ENCODE peak calls at places on chromosomes 6 and 20, in eight cellular contexts. One of them, this sample, is unnamed.

GRCh38 chr6:163828038-163828790 is 413.7 kb downstream of the QKI start:
- DNase-seq in osteoblast: no peak
- DNase-seq in HFF-Myc: no peak
- DNase-seq in mesothelial cell of epicardium: no peak
- DNase-seq in IMR-90: peak; percentile 35
- DNase-seq in RWPE1: no peak
- DNase-seq in psoas muscle: peak; percentile 61
- DNase-seq in ovary: no peak
- DNase-seq in this sample: no peak

GRCh38 chr6:139452176-139452876 is 77.9 kb upstream of the CITED2 start:
- DNase-seq in RWPE1: peak; percentile 62
- DNase-seq in IMR-90: peak; percentile 50
- DNase-seq in psoas muscle: no peak
- DNase-seq in mesothelial cell of epicardium: no peak
- DNase-seq in osteoblast: peak; percentile 32
- DNase-seq in HFF-Myc: no peak
- DNase-seq in ovary: no peak
- DNase-seq in this sample: no peak

GRCh38 chr20:15842872-15843271 is 730.4 kb downstream of the KIF16B start:
- DNase-seq in osteoblast: no peak
- DNase-seq in psoas muscle: no peak
- DNase-seq in RWPE1: no peak
- DNase-seq in ovary: no peak
- DNase-seq in IMR-90: no peak
- DNase-seq in HFF-Myc: no peak
- DNase-seq in mesothelial cell of epicardium: no peak
- DNase-seq in this sample: no peak

GRCh38 chr6:11437824-11438459 is 99.6 kb upstream of the TMEM170B start:
- DNase-seq in mesothelial cell of epicardium: no peak
- DNase-seq in psoas muscle: no peak
- DNase-seq in IMR-90: no peak
- DNase-seq in ovary: no peak
- DNase-seq in osteoblast: no peak
- DNase-seq in HFF-Myc: peak; percentile 76
- DNase-seq in RWPE1: no peak
- DNase-seq in this sample: no peak

GRCh38 chr6:11202513-11203305 is 29.8 kb downstream of the NEDD9 start:
- DNase-seq in mesothelial cell of epicardium: no peak
- DNase-seq in IMR-90: peak; percentile 41
- DNase-seq in ovary: no peak
- DNase-seq in HFF-Myc: no peak
- DNase-seq in osteoblast: no peak
- DNase-seq in psoas muscle: no peak
- DNase-seq in RWPE1: no peak
- DNase-seq in this sample: no peak

GRCh38 chr6:170096803-170097504 is 193.9 kb downstream of the DLL1 start:
- DNase-seq in psoas muscle: no peak
- DNase-seq in RWPE1: no peak
- DNase-seq in osteoblast: peak; percentile 81
- DNase-seq in ovary: peak; percentile 2
- DNase-seq in IMR-90: no peak
- DNase-seq in HFF-Myc: no peak
- DNase-seq in mesothelial cell of epicardium: peak; percentile 29
- DNase-seq in this sample: no peak

GRCh38 chr6:129184808-129185366 is 301.9 kb downstream of the LAMA2 start:
- DNase-seq in IMR-90: peak; percentile 50
- DNase-seq in osteoblast: no peak
- DNase-seq in psoas muscle: no peak
- DNase-seq in HFF-Myc: no peak
- DNase-seq in RWPE1: no peak
- DNase-seq in ovary: no peak
- DNase-seq in mesothelial cell of epicardium: no peak
- DNase-seq in this sample: no peak

GRCh38 chr6:19538086-19538485 is 299.1 kb upstream of the ID4 start:
- DNase-seq in HFF-Myc: no peak
- DNase-seq in osteoblast: no peak
- DNase-seq in mesothelial cell of epicardium: no peak
- DNase-seq in psoas muscle: no peak
- DNase-seq in ovary: no peak
- DNase-seq in RWPE1: peak; percentile 92
- DNase-seq in IMR-90: no peak
- DNase-seq in this sample: no peak

GRCh38 chr20:48236485-48237055 is 451.3 kb upstream of the SULF2 start:
- DNase-seq in IMR-90: no peak
- DNase-seq in mesothelial cell of epicardium: no peak
- DNase-seq in psoas muscle: no peak
- DNase-seq in osteoblast: peak; percentile 42
- DNase-seq in ovary: no peak
- DNase-seq in RWPE1: no peak
- DNase-seq in HFF-Myc: no peak
- DNase-seq in this sample: no peak

GRCh38 chr20:50520222-50520877 is 10.2 kb downstream of the PTPN1 start:
- DNase-seq in osteoblast: no peak
- DNase-seq in ovary: no peak
- DNase-seq in psoas muscle: no peak
- DNase-seq in IMR-90: no peak
- DNase-seq in HFF-Myc: no peak
- DNase-seq in RWPE1: no peak
- DNase-seq in mesothelial cell of epicardium: no peak
- DNase-seq in this sample: no peak

GRCh38 chr6:87904041-87904440 is 143.6 kb upstream of the SPACA1 start:
- DNase-seq in IMR-90: no peak
- DNase-seq in psoas muscle: no peak
- DNase-seq in ovary: no peak
- DNase-seq in HFF-Myc: no peak
- DNase-seq in osteoblast: no peak
- DNase-seq in mesothelial cell of epicardium: no peak
- DNase-seq in RWPE1: no peak
- DNase-seq in this sample: no peak

GRCh38 chr6:78580923-78581322 is 286.4 kb upstream of the IRAK1BP1 start:
- DNase-seq in ovary: no peak
- DNase-seq in HFF-Myc: no peak
- DNase-seq in RWPE1: no peak
- DNase-seq in osteoblast: no peak
- DNase-seq in psoas muscle: no peak
- DNase-seq in IMR-90: no peak
- DNase-seq in mesothelial cell of epicardium: no peak
- DNase-seq in this sample: no peak

GRCh38 chr20:1800777-1801176 is 94.4 kb upstream of the SIRPA start:
- DNase-seq in ovary: no peak
- DNase-seq in IMR-90: peak; percentile 56
- DNase-seq in mesothelial cell of epicardium: no peak
- DNase-seq in osteoblast: no peak
- DNase-seq in psoas muscle: no peak
- DNase-seq in RWPE1: no peak
- DNase-seq in HFF-Myc: no peak
- DNase-seq in this sample: no peak
- TF ChIP-seq CTCF in ovary: no peak
- TF ChIP-seq CTCF in IMR-90: peak; percentile 62
- TF ChIP-seq CTCF in mesothelial cell of epicardium: no peak
- TF ChIP-seq CTCF in osteoblast: peak; percentile 56
- TF ChIP-seq CTCF in psoas muscle: peak; percentile 4
- TF ChIP-seq CTCF in RWPE1: peak; percentile 39
- TF ChIP-seq CTCF in HFF-Myc: peak; percentile 29
- TF ChIP-seq CTCF in this sample: peak; percentile 37

DNA sequence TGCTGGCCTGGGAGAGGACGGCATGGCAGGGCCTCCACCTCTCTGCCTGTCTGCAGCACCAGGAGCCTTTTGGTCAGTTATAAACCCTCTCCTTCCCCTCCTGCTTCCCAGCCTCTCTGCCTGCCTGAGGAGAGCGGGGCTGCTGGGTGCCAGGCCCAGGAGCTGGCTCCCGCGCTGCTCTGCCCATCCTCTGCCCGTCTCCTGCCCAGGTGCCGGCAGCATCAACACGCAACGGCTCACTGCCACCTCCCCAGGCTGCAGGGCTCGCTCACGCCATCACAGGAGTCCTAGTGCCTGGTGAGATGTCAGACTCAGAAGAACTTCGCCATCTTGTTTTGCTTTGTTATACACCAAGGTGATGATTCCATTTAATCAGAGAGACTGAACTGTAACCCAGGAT is 170.8 kb downstream of the FOXC1 start:
- DNase-seq in IMR-90: no peak
- DNase-seq in HFF-Myc: no peak
- DNase-seq in psoas muscle: no peak
- DNase-seq in osteoblast: no peak
- DNase-seq in mesothelial cell of epicardium: no peak
- DNase-seq in ovary: no peak
- DNase-seq in RWPE1: no peak
- DNase-seq in this sample: no peak
- TF ChIP-seq CTCF in IMR-90: no peak
- TF ChIP-seq CTCF in HFF-Myc: no peak
- TF ChIP-seq CTCF in psoas muscle: no peak
- TF ChIP-seq CTCF in osteoblast: no peak
- TF ChIP-seq CTCF in mesothelial cell of epicardium: no peak
- TF ChIP-seq CTCF in ovary: no peak
- TF ChIP-seq CTCF in RWPE1: no peak
- TF ChIP-seq CTCF in this sample: no peak

DNA sequence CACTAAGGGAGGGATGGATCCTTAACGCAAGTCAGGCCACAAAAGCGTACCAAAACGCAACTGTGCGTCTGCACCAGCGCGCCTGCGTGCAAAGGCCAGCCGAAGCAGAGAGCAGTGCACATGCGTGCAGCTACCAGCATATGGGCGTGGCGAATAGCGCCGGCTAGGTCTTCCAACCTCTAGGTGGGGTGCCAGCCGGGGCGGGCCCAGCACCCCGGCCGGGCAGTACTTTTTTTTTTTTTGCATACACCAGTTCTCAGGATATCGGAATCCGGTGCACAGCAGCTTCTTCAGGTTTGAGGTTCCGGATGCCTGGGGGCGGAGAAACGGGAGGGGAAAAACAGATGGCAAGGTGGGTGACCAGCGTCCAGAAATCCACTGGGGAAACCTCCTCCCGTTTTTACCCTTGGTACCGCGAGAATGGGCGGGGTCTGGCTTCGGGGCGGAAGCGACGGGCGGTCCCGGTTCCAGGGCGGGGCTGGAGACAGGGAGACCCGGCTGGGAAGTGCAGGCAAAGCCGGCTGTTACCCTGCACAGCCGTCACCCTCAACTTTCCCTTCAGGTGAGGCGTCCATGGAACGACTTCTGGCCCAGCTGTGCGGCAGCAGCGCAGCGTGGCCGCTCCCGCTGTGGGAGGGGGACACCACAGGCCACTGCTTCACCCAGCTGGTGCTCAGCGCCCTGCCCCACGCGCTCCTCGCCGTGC is at the start of gene ABCC10:
- DNase-seq in psoas muscle: peak; percentile 95
- DNase-seq in ovary: peak; percentile 92
- DNase-seq in osteoblast: peak; percentile 99
- DNase-seq in mesothelial cell of epicardium: peak; percentile 94
- DNase-seq in HFF-Myc: peak; percentile 93
- DNase-seq in RWPE1: peak; percentile 97
- DNase-seq in IMR-90: peak; percentile 95
- DNase-seq in this sample: peak; percentile 97
- TF ChIP-seq CTCF in psoas muscle: peak; percentile 52
- TF ChIP-seq CTCF in ovary: peak; percentile 43
- TF ChIP-seq CTCF in osteoblast: peak; percentile 18
- TF ChIP-seq CTCF in mesothelial cell of epicardium: no peak
- TF ChIP-seq CTCF in HFF-Myc: peak; percentile 39
- TF ChIP-seq CTCF in RWPE1: no peak
- TF ChIP-seq CTCF in IMR-90: peak; percentile 36
- TF ChIP-seq CTCF in this sample: peak; percentile 27

DNA sequence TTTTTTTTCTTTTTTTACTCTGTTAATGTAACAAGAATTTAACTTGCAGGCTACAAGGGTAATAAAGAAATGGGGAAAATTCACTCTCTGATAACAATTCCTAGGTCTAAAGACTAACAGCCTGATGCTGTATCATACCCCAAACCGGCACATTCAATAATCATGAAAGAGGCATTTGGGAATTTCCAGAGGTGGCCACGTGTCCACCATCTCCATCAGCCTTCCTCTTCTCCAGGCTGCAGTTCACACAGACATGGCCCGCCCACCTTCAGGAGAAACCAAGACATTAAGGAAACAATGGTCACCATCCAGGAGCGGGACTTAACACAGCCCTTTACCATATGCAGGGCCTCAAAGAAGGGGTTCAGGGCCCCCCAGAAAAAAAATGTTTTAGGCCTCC is 44.8 kb downstream of the PDE10A start:
- DNase-seq in osteoblast: no peak
- DNase-seq in ovary: no peak
- DNase-seq in mesothelial cell of epicardium: no peak
- DNase-seq in IMR-90: peak; percentile 41
- DNase-seq in HFF-Myc: no peak
- DNase-seq in psoas muscle: no peak
- DNase-seq in RWPE1: no peak
- DNase-seq in this sample: no peak
- TF ChIP-seq CTCF in osteoblast: no peak
- TF ChIP-seq CTCF in ovary: no peak
- TF ChIP-seq CTCF in mesothelial cell of epicardium: no peak
- TF ChIP-seq CTCF in IMR-90: no peak
- TF ChIP-seq CTCF in HFF-Myc: no peak
- TF ChIP-seq CTCF in psoas muscle: no peak
- TF ChIP-seq CTCF in RWPE1: no peak
- TF ChIP-seq CTCF in this sample: no peak

GRCh38 chr20:62158088-62158400 is 14.5 kb downstream of the SS18L1 start:
- DNase-seq in RWPE1: no peak
- DNase-seq in osteoblast: peak; percentile 76
- DNase-seq in IMR-90: no peak
- DNase-seq in ovary: no peak
- DNase-seq in psoas muscle: no peak
- DNase-seq in mesothelial cell of epicardium: no peak
- DNase-seq in HFF-Myc: no peak
- DNase-seq in this sample: no peak
- TF ChIP-seq CTCF in RWPE1: no peak
- TF ChIP-seq CTCF in osteoblast: no peak
- TF ChIP-seq CTCF in IMR-90: no peak
- TF ChIP-seq CTCF in ovary: no peak
- TF ChIP-seq CTCF in psoas muscle: no peak
- TF ChIP-seq CTCF in mesothelial cell of epicardium: no peak
- TF ChIP-seq CTCF in HFF-Myc: no peak
- TF ChIP-seq CTCF in this sample: no peak

GRCh38 chr6:35948725-35949124 is 27.8 kb upstream of the SRPK1 start:
- DNase-seq in RWPE1: no peak
- DNase-seq in IMR-90: peak; percentile 12
- DNase-seq in psoas muscle: no peak
- DNase-seq in mesothelial cell of epicardium: no peak
- DNase-seq in osteoblast: peak; percentile 62
- DNase-seq in HFF-Myc: no peak
- DNase-seq in ovary: no peak
- DNase-seq in this sample: peak; percentile 29
- TF ChIP-seq CTCF in RWPE1: no peak
- TF ChIP-seq CTCF in IMR-90: no peak
- TF ChIP-seq CTCF in psoas muscle: no peak
- TF ChIP-seq CTCF in mesothelial cell of epicardium: no peak
- TF ChIP-seq CTCF in osteoblast: peak; percentile 51
- TF ChIP-seq CTCF in HFF-Myc: peak; percentile 16
- TF ChIP-seq CTCF in ovary: no peak
- TF ChIP-seq CTCF in this sample: no peak